ENCODE peak calls at places on chromosomes 2 and 18, in eight cellular contexts. X, T, G, Y, Q, I, B and F are unnamed samples.

GRCh38 chr18:34224423-34225217 is at the start of gene NOL4:
- DNase-seq in B (peak), G (peak), Q (no peak), T (peak), X (peak), I (peak), Y (peak), F (no peak)

GRCh38 chr2:16623046-16623445 is 42.6 kb downstream of the CYRIA start:
- DNase-seq in Y (no peak), B (peak), Q (no peak), T (no peak), X (no peak), G (no peak), I (no peak), F (no peak)

GRCh38 chr2:127525692-127526141 is 572 bp downstream of the IWS1 start:
- DNase-seq in B (peak), Q (no peak), Y (no peak), X (no peak), T (no peak), G (no peak), I (no peak), F (no peak)

GRCh38 chr2:115825912-115826311 is 1383.5 kb downstream of the DPP10 start:
- DNase-seq in Q (no peak), Y (no peak), G (no peak), X (no peak), I (no peak), B (no peak), T (no peak), F (no peak)

GRCh38 chr2:30860715-30861114 is 53.5 kb upstream of the CAPN13 start:
- DNase-seq in T (no peak), G (no peak), B (no peak), Q (no peak), I (no peak), Y (peak), X (no peak), F (no peak)

GRCh38 chr18:77114564-77115391 is 17.8 kb downstream of the MBP start:
- DNase-seq in B (peak), Q (peak), G (peak), I (peak), Y (peak), T (no peak), X (no peak), F (peak)

GRCh38 chr18:49030138-49030537 is 79.4 kb upstream of the SMAD7 start:
- DNase-seq in Y (no peak), Q (no peak), B (no peak), I (no peak), T (no peak), G (no peak), X (no peak), F (peak)

GRCh38 chr2:105961599-105962146 is 217.0 kb downstream of the NCK2 start:
- DNase-seq in Y (no peak), G (no peak), Q (no peak), I (no peak), T (no peak), B (no peak), X (no peak), F (no peak)

GRCh38 chr2:120575966-120576365 is 159.7 kb upstream of the GLI2 start:
- DNase-seq in Y (no peak), Q (no peak), T (no peak), G (no peak), X (no peak), I (no peak), B (no peak), F (no peak)

GRCh38 chr2:217714268-217714643 is 288.5 kb downstream of the TNS1 start:
- DNase-seq in B (no peak), Q (no peak), Y (peak), X (no peak), T (no peak), G (peak), I (no peak), F (no peak)

GRCh38 chr2:165576409-165576808 is 106.9 kb downstream of the CSRNP3 start:
- DNase-seq in X (peak), Q (no peak), B (no peak), G (no peak), I (no peak), T (no peak), Y (no peak), F (no peak)

GRCh38 chr2:109020217-109020637 is 31.2 kb upstream of the EDAR start:
- DNase-seq in B (peak), T (no peak), Y (no peak), G (no peak), X (no peak), Q (no peak), I (no peak), F (no peak)

GRCh38 chr2:28292491-28292890 is 100.2 kb upstream of the FOSL2 start:
- DNase-seq in G (no peak), I (no peak), Q (no peak), Y (no peak), X (no peak), B (peak), T (no peak), F (peak)